ENCODE peak calls at places on chromosomes 6 and 20, in four cellular contexts. T is GM12878, X is HepG2, M is K562. Y is an unnamed sample.

GRCh38 chr20:54042021-54042420 is 28.4 kb downstream of the BCAS1 start:
- DNase-seq in T (no peak), X (no peak), M (no peak), Y (no peak)

GRCh38 chr6:150599199-150600002 is at the start of gene PLEKHG1:
- DNase-seq in T (no peak), X (no peak), M (peak), Y (peak)

GRCh38 chr6:111984081-111984480 is 69.8 kb upstream of the CCN6 start:
- DNase-seq in T (no peak), X (no peak), M (no peak), Y (no peak)

GRCh38 chr6:95518630-95519227 is 58.6 kb upstream of the MANEA start:
- DNase-seq in T (no peak), X (no peak), M (peak), Y (no peak)

GRCh38 chr20:50056951-50057403 is 56.0 kb downstream of the UBE2V1 start:
- DNase-seq in T (no peak), X (no peak), M (no peak), Y (no peak)

GRCh38 chr20:3739054-3739925 is 6.8 kb downstream of the HSPA12B start:
- DNase-seq in T (no peak), X (no peak), M (no peak), Y (peak)

GRCh38 chr6:112117554-112117953 is 30.2 kb downstream of the FAM229B start:
- DNase-seq in T (no peak), X (no peak), M (peak), Y (peak)

GRCh38 chr6:45514454-45514853 is 136.7 kb upstream of the SUPT3H start:
- DNase-seq in T (no peak), X (no peak), M (peak), Y (no peak)

GRCh38 chr6:123803862-123804681 is at the start of gene NKAIN2:
- DNase-seq in T (no peak), X (no peak), M (no peak), Y (peak)

GRCh38 chr6:16352258-16352635 is 113.9 kb downstream of the GMPR start:
- DNase-seq in T (no peak), X (no peak), M (no peak), Y (peak)

GRCh38 chr6:157148391-157149323 is 174.7 kb downstream of the TMEM242 start:
- DNase-seq in T (no peak), X (no peak), M (no peak), Y (peak)

GRCh38 chr6:134447883-134448387 is 130.0 kb upstream of the SGK1 start:
- DNase-seq in T (no peak), X (no peak), M (no peak), Y (peak)

GRCh38 chr6:17714879-17715860 is 8.4 kb upstream of the NUP153 start:
- DNase-seq in T (no peak), X (no peak), M (peak), Y (peak)

GRCh38 chr6:36577298-36577697 is 16.9 kb upstream of the SRSF3 start:
- DNase-seq in T (no peak), X (peak), M (peak), Y (no peak)
- TF ChIP-seq MYC in T (no peak), X (no peak), M (no peak), Y (no peak)

GRCh38 chr6:2920671-2921112 is 17.6 kb upstream of the SERPINB9 start:
- DNase-seq in T (no peak), X (no peak), M (peak), Y (no peak)
- H3K9ac ChIP-seq in T (no peak), X (no peak), M (no peak), Y (no peak)

GRCh38 chr20:43977252-43977651 is 62.6 kb downstream of the TOX2 start:
- DNase-seq in T (no peak), X (no peak), M (no peak), Y (no peak)
- TF ChIP-seq MYC in T (no peak), X (no peak), M (no peak), Y (no peak)

DNA sequence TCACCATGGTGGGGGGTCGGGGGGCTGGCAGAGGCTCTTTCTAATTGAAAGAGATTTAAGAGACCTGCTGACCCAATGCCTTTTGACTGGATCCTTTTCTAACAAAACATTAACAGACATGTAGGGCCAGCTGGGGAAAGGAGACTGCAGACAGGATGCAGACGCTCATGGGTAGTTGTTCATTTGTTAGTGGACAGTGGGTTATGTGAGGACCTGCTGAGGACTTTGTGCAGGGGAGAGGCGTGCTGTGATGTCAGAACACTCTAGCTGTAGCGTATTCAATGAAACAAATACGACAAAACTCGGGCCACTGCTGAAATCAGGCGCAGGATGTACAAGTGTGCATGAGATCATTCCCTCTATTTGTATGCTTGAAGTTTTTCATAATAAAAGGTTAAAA is 1.1 kb downstream of the IP6K3 start:
- DNase-seq in T (no peak), X (peak), M (no peak), Y (no peak)
- H3K9ac ChIP-seq in T (no peak), X (no peak), M (no peak), Y (no peak)

GRCh38 chr6:72084992-72085569 is 198.7 kb downstream of the RIMS1 start:
- DNase-seq in T (no peak), X (no peak), M (peak), Y (peak)
- TF ChIP-seq MYC in T (no peak), X (no peak), M (no peak), Y (no peak)

GRCh38 chr6:57048577-57048976 is 2.1 kb downstream of the KIAA1586 start:
- DNase-seq in T (no peak), X (no peak), M (peak), Y (no peak)
- H3K9ac ChIP-seq in T (no peak), X (no peak), M (peak), Y (no peak)

GRCh38 chr6:43634702-43635303 is 837 bp upstream of the MAD2L1BP start:
- DNase-seq in T (no peak), X (no peak), M (no peak), Y (no peak)
- TF ChIP-seq MYC in T (no peak), X (no peak), M (no peak), Y (no peak)

GRCh38 chr20:63968136-63968927 is 1.4 kb downstream of the ZNF512B start:
- DNase-seq in T (no peak), X (no peak), M (no peak), Y (no peak)
- H3K9ac ChIP-seq in T (peak), X (peak), M (peak), Y (peak)

Y was measured in endothelial cell of umbilical vein.